ENCODE peak calls at places on chromosomes 11 and 22, in eight cellular contexts. X, Y, D, A, J, Q, N and H are unnamed samples.

GRCh38 chr11:123196060-123196714 is 1.1 kb upstream of the CLMP start:
- DNase-seq in X (no peak), Y (no peak), D (no peak), A (no peak), J (peak; percentile 33), Q (no peak), N (no peak), H (no peak)

GRCh38 chr11:88618716-88619462 is 281.4 kb upstream of the CTSC start:
- DNase-seq in X (no peak), Y (no peak), D (no peak), A (no peak), J (no peak), Q (no peak), N (no peak), H (no peak)

GRCh38 chr11:30487200-30487898 is 98.8 kb downstream of the MPPED2 start:
- DNase-seq in X (no peak), Y (no peak), D (peak; percentile 15), A (no peak), J (no peak), Q (no peak), N (no peak), H (no peak)

GRCh38 chr11:88012456-88012855 is 162.8 kb downstream of the RAB38 start:
- DNase-seq in X (no peak), Y (no peak), D (no peak), A (no peak), J (no peak), Q (no peak), N (no peak), H (no peak)

GRCh38 chr11:113162590-113162961 is 151.8 kb upstream of the TTC12 start:
- DNase-seq in X (no peak), Y (no peak), D (no peak), A (no peak), J (peak; percentile 35), Q (peak; percentile 69), N (peak; percentile 50), H (no peak)

GRCh38 chr11:119376197-119376847 is 5.2 kb downstream of the USP2 start:
- DNase-seq in X (no peak), Y (peak; percentile 87), D (peak; percentile 61), A (no peak), J (no peak), Q (no peak), N (peak; percentile 84), H (no peak)

GRCh38 chr11:3088806-3089205 is 31.6 kb upstream of the CARS1 start:
- DNase-seq in X (no peak), Y (no peak), D (no peak), A (no peak), J (no peak), Q (no peak), N (no peak), H (no peak)

GRCh38 chr22:24230911-24231656 is 13.8 kb downstream of the GGT5 start:
- DNase-seq in X (peak; percentile 51), Y (no peak), D (no peak), A (peak; percentile 36), J (peak; percentile 38), Q (no peak), N (peak; percentile 74), H (no peak)

GRCh38 chr22:47203554-47203991 is 441.1 kb downstream of the TBC1D22A start:
- DNase-seq in X (no peak), Y (no peak), D (no peak), A (no peak), J (no peak), Q (peak; percentile 83), N (peak; percentile 22), H (no peak)

GRCh38 chr11:61757213-61757862 is 4.9 kb downstream of the MYRF start:
- DNase-seq in X (no peak), Y (no peak), D (no peak), A (no peak), J (no peak), Q (no peak), N (peak; percentile 72), H (no peak)

GRCh38 chr11:106091480-106092123 is 14.1 kb downstream of the AASDHPPT start:
- DNase-seq in X (no peak), Y (no peak), D (no peak), A (no peak), J (no peak), Q (no peak), N (no peak), H (no peak)

GRCh38 chr22:24836282-24836681 is 30.3 kb downstream of the SGSM1 start:
- DNase-seq in X (no peak), Y (no peak), D (no peak), A (no peak), J (no peak), Q (no peak), N (no peak), H (no peak)

GRCh38 chr11:130216591-130217132 is 57.1 kb downstream of the ST14 start:
- DNase-seq in X (no peak), Y (no peak), D (no peak), A (no peak), J (peak; percentile 11), Q (no peak), N (peak; percentile 14), H (no peak)

GRCh38 chr11:77596626-77597025 is 6.9 kb downstream of the AQP11 start:
- DNase-seq in X (no peak), Y (no peak), D (no peak), A (no peak), J (no peak), Q (no peak), N (no peak), H (no peak)

GRCh38 chr11:75858613-75859012 is 43.6 kb downstream of the UVRAG start:
- DNase-seq in X (no peak), Y (no peak), D (no peak), A (no peak), J (peak; percentile 23), Q (no peak), N (no peak), H (no peak)

GRCh38 chr11:65627202-65627601 is 10.7 kb upstream of the SIPA1 start:
- DNase-seq in X (no peak), Y (no peak), D (no peak), A (no peak), J (no peak), Q (no peak), N (no peak), H (no peak)
- H3K36me3 ChIP-seq in X (peaks cover 55% of the 10 kb centered on the region), Y (peaks cover 33% of the 10 kb centered on the region), D (peaks cover 9% of the 10 kb centered on the region), A (peaks cover 44% of the 10 kb centered on the region), J (peaks cover 4% of the 10 kb centered on the region), Q (no peaks in the 10 kb centered on the region), N (peaks cover 100% of the 10 kb centered on the region), H (no peaks in the 10 kb centered on the region)

GRCh38 chr11:41118521-41118920 is 340.9 kb downstream of the LRRC4C start:
- DNase-seq in X (peak; percentile 2), Y (no peak), D (no peak), A (no peak), J (no peak), Q (no peak), N (no peak), H (no peak)

GRCh38 chr11:41113160-41113559 is 346.3 kb downstream of the LRRC4C start:
- DNase-seq in X (no peak), Y (no peak), D (no peak), A (no peak), J (no peak), Q (no peak), N (no peak), H (no peak)

GRCh38 chr11:41119484-41119883 is 340.0 kb downstream of the LRRC4C start:
- DNase-seq in X (no peak), Y (no peak), D (no peak), A (no peak), J (no peak), Q (no peak), N (no peak), H (no peak)

GRCh38 chr11:41115066-41115465 is 344.4 kb downstream of the LRRC4C start:
- DNase-seq in X (no peak), Y (no peak), D (no peak), A (no peak), J (no peak), Q (no peak), N (no peak), H (no peak)

GRCh38 chr11:41116970-41117369 is 342.5 kb downstream of the LRRC4C start:
- DNase-seq in X (peak; percentile 41), Y (no peak), D (no peak), A (peak; percentile 62), J (no peak), Q (no peak), N (no peak), H (no peak)
- H3K4me3 ChIP-seq in X (no peak overlapping the region), Y (no peak overlapping the region), D (no peak overlapping the region), A (no peak overlapping the region), J (no peak overlapping the region), Q (no peak overlapping the region), N (no peak overlapping the region), H (no peak overlapping the region)

DNA sequence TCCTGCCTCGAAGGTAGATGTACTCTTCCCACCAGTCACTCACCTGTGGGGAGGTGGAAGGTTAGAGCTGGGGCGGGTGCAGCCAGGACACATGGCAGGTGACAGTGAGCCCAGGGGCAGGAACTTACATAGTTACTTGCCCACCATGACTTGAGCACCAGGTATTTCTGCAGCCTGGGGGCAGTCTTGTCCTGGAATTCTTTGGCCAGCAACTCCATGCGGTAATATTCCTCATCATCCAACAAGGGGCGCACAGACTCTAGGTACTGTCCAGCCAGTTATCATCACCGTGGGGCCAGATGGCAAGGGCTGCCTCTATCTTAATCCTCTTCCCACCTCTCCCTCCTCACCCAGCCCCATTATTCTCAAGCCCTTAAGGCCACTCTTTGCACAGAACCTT is 2.2 kb downstream of the CPT1B start:
- DNase-seq in X (no peak), Y (no peak), D (no peak), A (peak; percentile 60), J (peak; percentile 67), Q (no peak), N (no peak), H (no peak)
- TF ChIP-seq CTCF in X (peak; percentile 93), Y (no peak), D (peak; percentile 20), A (peak; percentile 49), J (peak; percentile 41), Q (no peak), N (no peak), H (no peak)

GRCh38 chr22:38482662-38483308 is 14.9 kb downstream of the KDELR3 start:
- DNase-seq in X (no peak), Y (no peak), D (no peak), A (no peak), J (no peak), Q (no peak), N (no peak), H (no peak)

GRCh38 chr22:38481162-38481870 is 13.4 kb downstream of the KDELR3 start:
- DNase-seq in X (no peak), Y (no peak), D (no peak), A (no peak), J (no peak), Q (no peak), N (no peak), H (no peak)

GRCh38 chr22:38485783-38486182 is 17.9 kb downstream of the KDELR3 start:
- DNase-seq in X (no peak), Y (peak; percentile 36), D (no peak), A (no peak), J (no peak), Q (no peak), N (no peak), H (no peak)

GRCh38 chr22:38481871-38482332 is 14.0 kb downstream of the KDELR3 start:
- DNase-seq in X (no peak), Y (no peak), D (no peak), A (no peak), J (no peak), Q (no peak), N (no peak), H (no peak)

DNA sequence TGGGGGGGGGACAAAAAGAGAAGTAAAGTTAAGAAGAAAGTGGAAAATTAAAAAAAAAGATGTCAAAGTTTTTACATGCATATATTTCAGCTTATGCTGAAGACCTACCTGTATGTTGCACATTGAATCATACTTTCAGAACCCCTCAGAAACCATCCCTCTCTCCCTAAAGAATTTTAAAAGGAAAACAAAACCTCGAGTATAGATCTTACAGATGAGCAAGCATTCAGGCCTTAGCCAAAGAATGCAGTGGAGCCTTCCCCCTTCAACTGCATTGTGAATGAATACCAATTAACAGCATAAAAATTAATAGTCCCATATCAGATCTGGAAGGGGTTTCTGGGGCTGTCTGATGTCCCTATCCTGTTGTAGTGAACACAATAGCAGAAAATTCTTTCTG is 16.3 kb downstream of the KDELR3 start:
- DNase-seq in X (no peak), Y (no peak), D (no peak), A (no peak), J (no peak), Q (no peak), N (no peak), H (no peak)
- H3K36me3 ChIP-seq in X (peaks cover 82% of the 10 kb centered on the region), Y (peaks cover 43% of the 10 kb centered on the region), D (peaks cover 29% of the 10 kb centered on the region), A (peaks cover 76% of the 10 kb centered on the region), J (peaks cover 6% of the 10 kb centered on the region), Q (no peaks in the 10 kb centered on the region), N (peaks cover 100% of the 10 kb centered on the region), H (peaks cover 3% of the 10 kb centered on the region)